ENCODE peak calls at places on chromosomes 3 and 15, in nine cellular contexts. N, Q, X, M, E, J, G, F and T are unnamed samples.

GRCh38 chr3:72258786-72259185 is 473.8 kb upstream of the PROK2 start:
- DNase-seq in N (no peak), Q (peak; percentile 67), X (no peak), M (no peak), E (no peak), J (no peak), G (no peak), F (no peak), T (no peak)

GRCh38 chr15:77521206-77521605 is 100.5 kb downstream of the HMG20A start:
- DNase-seq in N (no peak), Q (no peak), X (no peak), M (no peak), E (no peak), J (no peak), G (no peak), F (no peak), T (no peak)

GRCh38 chr3:69425249-69425648 is 39.4 kb upstream of the FRMD4B start:
- DNase-seq in N (peak; percentile 67), Q (no peak), X (no peak), M (no peak), E (peak; percentile 41), J (peak; percentile 13), G (peak; percentile 29), F (peak; percentile 45), T (no peak)

GRCh38 chr3:150775001-150775599 is 12.1 kb upstream of the SIAH2 start:
- DNase-seq in N (no peak), Q (no peak), X (no peak), M (no peak), E (no peak), J (peak; percentile 58), G (no peak), F (peak; percentile 90), T (no peak)

GRCh38 chr3:148992027-148992634 is 791 bp downstream of the GYG1 start:
- DNase-seq in N (peak; percentile 32), Q (no peak), X (peak; percentile 26), M (no peak), E (peak; percentile 24), J (no peak), G (peak; percentile 47), F (no peak), T (no peak)

GRCh38 chr15:70212288-70212962 is 114.7 kb upstream of the TLE3 start:
- DNase-seq in N (no peak), Q (no peak), X (no peak), M (no peak), E (no peak), J (no peak), G (no peak), F (no peak), T (no peak)

GRCh38 chr3:57151021-57151449 is 14.1 kb downstream of the IL17RD start:
- DNase-seq in N (no peak), Q (no peak), X (no peak), M (no peak), E (no peak), J (no peak), G (no peak), F (peak; percentile 75), T (no peak)

GRCh38 chr3:12750223-12750622 is 8.8 kb downstream of the TMEM40 start:
- DNase-seq in N (no peak), Q (no peak), X (no peak), M (no peak), E (no peak), J (peak; percentile 71), G (no peak), F (peak; percentile 70), T (no peak)

GRCh38 chr3:37143821-37144220 is 30.6 kb downstream of the LRRFIP2 start:
- DNase-seq in N (no peak), Q (no peak), X (no peak), M (no peak), E (no peak), J (no peak), G (no peak), F (no peak), T (no peak)

GRCh38 chr3:117252208-117252607 is 542.6 kb downstream of the TUSC7 start:
- DNase-seq in N (no peak), Q (no peak), X (no peak), M (no peak), E (no peak), J (peak; percentile 12), G (no peak), F (peak; percentile 3), T (no peak)

GRCh38 chr3:15795563-15796308 is 2.0 kb downstream of the ANKRD28 start:
- DNase-seq in N (peak; percentile 64), Q (no peak), X (no peak), M (no peak), E (no peak), J (no peak), G (no peak), F (peak; percentile 79), T (no peak)

GRCh38 chr3:129612350-129613204 is 6.1 kb upstream of the PLXND1 start:
- DNase-seq in N (no peak), Q (no peak), X (no peak), M (no peak), E (no peak), J (no peak), G (no peak), F (no peak), T (no peak)

GRCh38 chr15:78915341-78916087 is 29.3 kb downstream of the CTSH start:
- DNase-seq in N (peak; percentile 90), Q (no peak), X (no peak), M (no peak), E (peak; percentile 31), J (no peak), G (no peak), F (peak; percentile 35), T (no peak)

GRCh38 chr15:82129769-82130168 is 84.0 kb upstream of the MEX3B start:
- DNase-seq in N (no peak), Q (no peak), X (no peak), M (no peak), E (no peak), J (peak; percentile 83), G (no peak), F (peak; percentile 96), T (no peak)

GRCh38 chr3:50238549-50239026 is 2.6 kb downstream of the GNAI2 start:
- DNase-seq in N (peak; percentile 53), Q (no peak), X (no peak), M (no peak), E (peak; percentile 61), J (peak; percentile 41), G (no peak), F (no peak), T (no peak)

GRCh38 chr15:62856466-62857246 is 185.9 kb upstream of the TPM1 start:
- DNase-seq in N (no peak), Q (no peak), X (no peak), M (no peak), E (no peak), J (no peak), G (no peak), F (no peak), T (no peak)

GRCh38 chr3:141949394-141949793 is 73.0 kb downstream of the ATP1B3 start:
- DNase-seq in N (no peak), Q (no peak), X (no peak), M (no peak), E (no peak), J (no peak), G (no peak), F (no peak), T (no peak)

GRCh38 chr15:73317651-73318462 is 50.9 kb downstream of the HCN4 start:
- DNase-seq in N (no peak), Q (no peak), X (no peak), M (no peak), E (no peak), J (no peak), G (no peak), F (no peak), T (no peak)

GRCh38 chr3:161305095-161305991 is 66.0 kb downstream of the SPTSSB start:
- DNase-seq in N (no peak), Q (no peak), X (no peak), M (no peak), E (no peak), J (peak; percentile 10), G (no peak), F (peak; percentile 29), T (no peak)

GRCh38 chr15:76529911-76530310 is 193.3 kb downstream of the ISL2 start:
- DNase-seq in N (no peak), Q (no peak), X (no peak), M (no peak), E (no peak), J (peak; percentile 4), G (no peak), F (peak; percentile 37), T (no peak)

GRCh38 chr3:3632439-3632838 is 166.8 kb upstream of the LRRN1 start:
- DNase-seq in N (no peak), Q (no peak), X (no peak), M (no peak), E (no peak), J (no peak), G (no peak), F (no peak), T (no peak)

GRCh38 chr3:196178993-196179379 is 32.2 kb downstream of the ZDHHC19 start:
- DNase-seq in N (no peak), Q (no peak), X (no peak), M (no peak), E (no peak), J (no peak), G (no peak), F (no peak), T (no peak)

GRCh38 chr3:72786668-72787067 is 61.6 kb downstream of the SHQ1 start:
- DNase-seq in N (no peak), Q (no peak), X (no peak), M (no peak), E (no peak), J (no peak), G (no peak), F (no peak), T (no peak)

GRCh38 chr3:156323466-156323865 is 203.1 kb downstream of the KCNAB1 start:
- DNase-seq in N (no peak), Q (no peak), X (no peak), M (no peak), E (no peak), J (no peak), G (no peak), F (peak; percentile 37), T (no peak)

GRCh38 chr3:172317984-172318383 is 130.3 kb downstream of the GHSR start:
- DNase-seq in N (peak; percentile 37), Q (no peak), X (no peak), M (no peak), E (no peak), J (peak; percentile 87), G (no peak), F (peak; percentile 89), T (no peak)

GRCh38 chr3:126683506-126683905 is 20.5 kb upstream of the CHCHD6 start:
- DNase-seq in N (no peak), Q (no peak), X (no peak), M (no peak), E (no peak), J (no peak), G (no peak), F (no peak), T (no peak)

GRCh38 chr3:177490626-177491025 is 293.3 kb upstream of the TBL1XR1 start:
- DNase-seq in N (peak; percentile 95), Q (no peak), X (no peak), M (no peak), E (peak; percentile 72), J (no peak), G (no peak), F (no peak), T (no peak)

GRCh38 chr15:80934761-80935221 is 54.8 kb downstream of the MESD start:
- DNase-seq in N (no peak), Q (no peak), X (no peak), M (no peak), E (peak; percentile 21), J (no peak), G (no peak), F (peak; percentile 77), T (no peak)

GRCh38 chr15:49627407-49627877 is 6.6 kb downstream of the DTWD1 start:
- DNase-seq in N (no peak), Q (no peak), X (no peak), M (no peak), E (no peak), J (peak; percentile 64), G (no peak), F (peak; percentile 91), T (no peak)